ENCODE peak calls at places on chromosomes 16 and 17, in nine cellular contexts. K, A, F, S, I, R, P, Z and T are unnamed samples.

GRCh38 chr16:62644030-62644812 is 608.0 kb upstream of the CDH8 start:
- DNase-seq in K (no peak), A (no peak), F (no peak), S (no peak), I (no peak), R (no peak), P (no peak), Z (no peak), T (no peak)

GRCh38 chr17:12898110-12898509 is 108.8 kb downstream of the ARHGAP44 start:
- DNase-seq in K (no peak), A (no peak), F (no peak), S (no peak), I (no peak), R (no peak), P (no peak), Z (no peak), T (no peak)

GRCh38 chr16:12336158-12336557 is 359.6 kb downstream of the SNX29 start:
- DNase-seq in K (no peak), A (no peak), F (no peak), S (peak), I (no peak), R (no peak), P (no peak), Z (no peak), T (no peak)

GRCh38 chr17:78438271-78438691 is 59.8 kb downstream of the PGS1 start:
- DNase-seq in K (no peak), A (no peak), F (peak), S (no peak), I (no peak), R (no peak), P (no peak), Z (no peak), T (no peak)

GRCh38 chr17:78924481-78925151 is 571 bp downstream of the TIMP2 start:
- DNase-seq in K (no peak), A (peak), F (peak), S (no peak), I (no peak), R (no peak), P (no peak), Z (peak), T (no peak)

GRCh38 chr16:57314161-57314785 is 29.8 kb upstream of the PLLP start:
- DNase-seq in K (no peak), A (no peak), F (peak), S (no peak), I (no peak), R (no peak), P (peak), Z (no peak), T (no peak)

GRCh38 chr16:24977673-24978065 is 37.5 kb downstream of the ARHGAP17 start:
- DNase-seq in K (no peak), A (no peak), F (peak), S (no peak), I (peak), R (no peak), P (no peak), Z (peak), T (no peak)

GRCh38 chr17:51455931-51456330 is 195.6 kb downstream of the UTP18 start:
- DNase-seq in K (no peak), A (no peak), F (peak), S (no peak), I (no peak), R (no peak), P (no peak), Z (no peak), T (peak)

GRCh38 chr17:77451271-77451893 is 310.6 kb downstream of the SEC14L1 start:
- DNase-seq in K (no peak), A (peak), F (peak), S (peak), I (peak), R (peak), P (peak), Z (peak), T (no peak)

GRCh38 chr16:49524578-49525315 is 151.1 kb downstream of the C16orf78 start:
- DNase-seq in K (no peak), A (no peak), F (no peak), S (no peak), I (no peak), R (no peak), P (no peak), Z (no peak), T (no peak)

GRCh38 chr16:88857728-88858339 is 907 bp downstream of the TRAPPC2L start:
- DNase-seq in K (no peak), A (peak), F (peak), S (peak), I (peak), R (peak), P (peak), Z (peak), T (peak)

GRCh38 chr17:48043171-48043570 is 5.0 kb upstream of the NFE2L1 start:
- DNase-seq in K (no peak), A (no peak), F (no peak), S (no peak), I (peak), R (no peak), P (no peak), Z (no peak), T (peak)

GRCh38 chr16:86901483-86901882 is 323.1 kb downstream of the FOXL1 start:
- DNase-seq in K (no peak), A (no peak), F (peak), S (no peak), I (peak), R (no peak), P (no peak), Z (peak), T (no peak)

GRCh38 chr17:76924345-76925332 is 56.4 kb downstream of the MGAT5B start:
- DNase-seq in K (no peak), A (no peak), F (no peak), S (no peak), I (no peak), R (no peak), P (no peak), Z (no peak), T (no peak)

GRCh38 chr16:46857261-46857962 is 26.4 kb upstream of the C16orf87 start:
- DNase-seq in K (no peak), A (peak), F (peak), S (peak), I (peak), R (peak), P (peak), Z (peak), T (no peak)

GRCh38 chr17:51371732-51372151 is 111.4 kb downstream of the UTP18 start:
- DNase-seq in K (peak), A (peak), F (peak), S (peak), I (peak), R (peak), P (peak), Z (peak), T (no peak)

GRCh38 chr16:89280546-89281188 is 63.2 kb downstream of the ZNF778 start:
- DNase-seq in K (no peak), A (no peak), F (no peak), S (no peak), I (no peak), R (no peak), P (no peak), Z (no peak), T (no peak)

GRCh38 chr17:17833664-17834357 is 3.0 kb downstream of the SREBF1 start:
- DNase-seq in K (no peak), A (no peak), F (no peak), S (no peak), I (no peak), R (no peak), P (no peak), Z (no peak), T (no peak)